ENCODE peak calls at places on chromosomes 3 and 15, in five cellular contexts. F is AG04449, T is HL-60, K is left ventricle myocardium inferior, Z is right cardiac atrium. R is an unnamed sample.

GRCh38 chr15:88238618-88239430 is 17.7 kb downstream of the NTRK3 start:
- DNase-seq in Z (no peak), T (no peak), K (no peak), F (peak; percentile 28), R (peak; percentile 59)

GRCh38 chr3:161171113-161171512 is 50.0 kb upstream of the NMD3 start:
- DNase-seq in Z (peak; percentile 78), K (peak; percentile 60), F (peak; percentile 50), T (no peak), R (peak; percentile 57)

GRCh38 chr15:96583671-96584070 is 253.2 kb downstream of the NR2F2 start:
- DNase-seq in Z (no peak), F (no peak), K (no peak), T (peak; percentile 56), R (no peak)

GRCh38 chr15:60392601-60392985 is 5.2 kb downstream of the ANXA2 start:
- DNase-seq in T (no peak), K (no peak), Z (no peak), F (no peak), R (no peak)

GRCh38 chr3:191959876-191960418 is 499.0 kb downstream of the PYDC2 start:
- DNase-seq in F (no peak), K (no peak), Z (no peak), T (no peak), R (no peak)

GRCh38 chr3:191523099-191523498 is 62.1 kb downstream of the PYDC2 start:
- DNase-seq in T (no peak), K (no peak), F (no peak), Z (no peak), R (no peak)

GRCh38 chr3:52820741-52821140 is 9.7 kb downstream of the ITIH4 start:
- DNase-seq in Z (no peak), K (no peak), T (peak; percentile 32), F (no peak), R (no peak)

GRCh38 chr3:127712881-127713771 is 40.4 kb downstream of the ABTB1 start:
- DNase-seq in T (no peak), Z (peak; percentile 16), K (no peak), F (no peak), R (no peak)

GRCh38 chr3:99648091-99648490 is 9.7 kb downstream of the COL8A1 start:
- DNase-seq in K (no peak), F (no peak), Z (no peak), T (no peak), R (no peak)

GRCh38 chr3:61645148-61645547 is 83.8 kb downstream of the PTPRG start:
- DNase-seq in Z (no peak), T (no peak), K (no peak), F (no peak), R (no peak)

GRCh38 chr15:23038741-23039150 is 623 bp downstream of the TUBGCP5 start:
- DNase-seq in T (no peak), F (no peak), Z (no peak), K (no peak), R (no peak)

GRCh38 chr3:161014997-161015749 is 90.0 kb downstream of the B3GALNT1 start:
- DNase-seq in F (no peak), K (no peak), Z (no peak), T (no peak), R (no peak)

GRCh38 chr3:51862886-51863285 is 1.5 kb downstream of the IQCF2 start:
- DNase-seq in T (no peak), Z (no peak), K (no peak), F (no peak), R (no peak)

GRCh38 chr15:47184405-47185221 is 532.7 kb upstream of the SEMA6D start:
- DNase-seq in T (no peak), Z (peak; percentile 16), K (peak; percentile 17), F (no peak), R (no peak)

GRCh38 chr15:99447497-99448371 is 118.0 kb upstream of the MEF2A start:
- DNase-seq in F (no peak), K (no peak), Z (no peak), T (no peak), R (no peak)

GRCh38 chr3:128343287-128344045 is 123.2 kb downstream of the DNAJB8 start:
- DNase-seq in K (no peak), F (no peak), Z (no peak), T (no peak), R (no peak)

GRCh38 chr3:190371152-190371551 is 16.8 kb upstream of the CLDN16 start:
- DNase-seq in F (no peak), T (no peak), K (no peak), Z (no peak), R (no peak)

GRCh38 chr3:169774186-169774585 is 990 bp downstream of the MYNN start:
- DNase-seq in F (no peak), Z (no peak), K (no peak), T (no peak), R (no peak)

GRCh38 chr15:22257668-22258401 is 177.5 kb downstream of the OR4M2 start:
- DNase-seq in K (no peak), F (no peak), Z (no peak), T (no peak), R (no peak)

GRCh38 chr3:61847784-61848462 is 286.6 kb downstream of the PTPRG start:
- DNase-seq in F (no peak), K (peak; percentile 71), Z (peak; percentile 75), T (no peak), R (no peak)

GRCh38 chr3:108985844-108986243 is 32.2 kb upstream of the GUCA1C start:
- DNase-seq in F (no peak), T (no peak), K (no peak), Z (no peak), R (no peak)

GRCh38 chr15:68495221-68495950 is 63.4 kb upstream of the ITGA11 start:
- DNase-seq in T (no peak), F (no peak), Z (no peak), K (no peak), R (no peak)

GRCh38 chr15:27017168-27017809 is 46.3 kb downstream of the GABRG3 start:
- DNase-seq in F (peak; percentile 17), K (no peak), T (peak; percentile 72), Z (peak; percentile 20), R (peak; percentile 11)

DNA sequence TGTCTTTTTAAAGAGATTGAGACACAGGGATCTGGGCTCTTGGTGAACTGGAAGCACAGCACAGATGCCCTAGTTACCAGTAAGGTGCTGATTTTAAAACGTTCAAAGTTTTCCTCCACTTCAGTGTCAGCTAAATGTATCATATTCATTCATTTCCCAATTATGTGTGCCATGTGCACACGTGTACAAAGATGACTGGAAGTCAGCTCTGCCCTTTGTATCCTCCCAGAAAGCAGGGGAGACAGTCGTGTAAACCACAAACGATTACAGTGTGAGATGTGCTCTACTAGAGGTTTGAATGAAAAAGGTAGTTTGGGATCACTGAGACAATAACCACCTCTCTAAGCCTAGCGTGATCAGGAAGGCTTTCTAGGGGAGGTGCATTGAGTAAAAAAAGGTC is 760 bp downstream of the ZKSCAN7 start:
- DNase-seq in K (no peak), T (no peak), F (no peak), Z (no peak), R (no peak)
- H3K4me3 ChIP-seq in K (peak overlapping the region; percentile 77), T (no peak overlapping the region), F (peak overlapping the region; percentile 66), Z (peak overlapping the region; percentile 80), R (peak overlapping the region; percentile 56)

DNA sequence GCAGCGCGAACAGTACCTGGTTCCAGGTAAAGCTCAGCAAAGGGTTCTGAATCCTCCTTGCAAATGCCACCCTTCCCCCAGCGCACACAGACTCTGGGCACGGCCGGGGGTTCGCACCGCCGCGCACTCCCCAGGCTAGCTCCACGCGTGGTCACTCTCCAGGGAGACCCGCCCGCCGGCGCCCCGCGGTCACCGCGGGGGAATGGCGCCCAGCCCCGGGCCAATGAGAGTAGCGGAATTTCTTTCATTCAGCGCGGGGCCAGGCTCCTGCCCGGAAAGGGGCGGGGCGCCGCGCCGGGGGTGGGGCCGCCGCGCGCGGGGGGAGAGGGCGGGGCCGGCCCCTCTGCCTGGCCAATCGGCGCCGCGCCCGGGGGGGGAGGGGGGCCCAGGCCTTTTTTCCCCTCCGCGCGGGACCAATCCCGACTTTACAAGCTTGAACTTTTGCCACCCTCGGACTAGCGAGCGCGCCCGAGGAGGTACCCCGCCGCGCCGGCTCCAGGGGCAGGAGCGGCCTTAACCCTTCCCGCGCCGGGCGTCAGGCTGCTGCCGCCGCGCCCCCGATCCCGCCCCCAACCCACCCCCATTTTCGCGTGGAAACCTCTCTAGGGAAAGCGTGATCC is 1.1 kb upstream of the SMAD6 start:
- DNase-seq in T (peak; percentile 94), K (peak; percentile 97), F (peak; percentile 62), Z (peak; percentile 97), R (peak; percentile 75)
- H3K4me3 ChIP-seq in T (peak overlapping the region; percentile 62), K (peak overlapping the region; percentile 81), F (peak overlapping the region; percentile 69), Z (peak overlapping the region; percentile 95), R (peak overlapping the region; percentile 60)

GRCh38 chr15:80475572-80475971 is 71.4 kb downstream of the ARNT2 start:
- DNase-seq in Z (no peak), F (no peak), T (no peak), K (no peak), R (no peak)
- H3K4me3 ChIP-seq in Z (no peak overlapping the region), F (no peak overlapping the region), T (no peak overlapping the region), K (no peak overlapping the region), R (no peak overlapping the region)

GRCh38 chr3:42080452-42080872 is 10.7 kb upstream of the TRAK1 start:
- DNase-seq in K (no peak), Z (no peak), T (no peak), F (no peak), R (no peak)
- H3K4me3 ChIP-seq in K (no peak overlapping the region), Z (no peak overlapping the region), T (no peak overlapping the region), F (no peak overlapping the region), R (no peak overlapping the region)

GRCh38 chr3:30637310-30638227 is 31.2 kb downstream of the TGFBR2 start:
- DNase-seq in T (no peak), Z (no peak), F (no peak), K (no peak), R (no peak)
- H3K4me3 ChIP-seq in T (no peak overlapping the region), Z (no peak overlapping the region), F (no peak overlapping the region), K (no peak overlapping the region), R (no peak overlapping the region)

DNA sequence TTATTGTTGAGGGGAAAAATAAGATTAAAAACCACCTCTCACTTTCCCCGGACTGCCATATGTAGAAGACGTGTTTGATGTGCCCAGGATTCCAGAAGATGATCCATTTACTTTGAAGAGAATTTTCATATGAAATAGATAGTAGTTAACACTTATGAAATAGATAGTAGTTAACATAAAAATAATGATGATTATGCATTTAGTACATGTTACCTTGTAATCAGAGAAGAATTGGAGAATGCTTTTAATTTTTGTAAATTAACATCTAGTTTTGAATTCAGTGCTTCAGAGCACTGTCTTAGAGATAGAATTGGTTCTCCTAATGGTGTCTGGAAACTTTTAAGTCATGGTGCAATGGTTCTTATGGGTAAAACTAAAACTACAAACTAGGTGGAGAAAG is 46.1 kb upstream of the CRTC3 start:
- DNase-seq in T (no peak), Z (no peak), K (no peak), F (no peak), R (no peak)
- H3K4me3 ChIP-seq in T (no peak overlapping the region), Z (no peak overlapping the region), K (no peak overlapping the region), F (no peak overlapping the region), R (no peak overlapping the region)

DNA sequence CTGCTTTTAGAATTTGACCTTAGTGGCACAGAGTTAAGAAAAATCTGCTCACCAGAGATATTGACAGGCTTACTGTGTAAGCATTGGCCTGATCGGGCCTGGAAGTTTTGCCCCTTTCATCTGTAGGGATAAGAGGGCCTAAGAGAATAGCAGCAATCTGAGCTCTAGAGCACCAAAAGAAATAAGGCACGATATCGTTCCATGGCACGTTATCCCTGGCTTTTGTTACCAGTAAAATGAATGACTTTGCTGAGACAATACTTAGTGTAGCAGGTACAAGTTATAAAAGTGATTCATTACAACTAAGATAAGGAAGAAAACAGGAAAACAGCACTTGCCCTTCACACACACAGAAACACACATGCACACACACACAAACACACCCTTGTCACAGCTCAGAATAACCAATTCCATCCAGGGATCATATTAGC is 5.0 kb downstream of the THBS1 start:
- DNase-seq in K (no peak), T (no peak), F (peak; percentile 19), Z (no peak), R (peak; percentile 89)
- H3K4me3 ChIP-seq in K (no peak overlapping the region), T (no peak overlapping the region), F (peak overlapping the region; percentile 95), Z (no peak overlapping the region), R (peak overlapping the region; percentile 68)

GRCh38 chr3:182092662-182093262 is 381.0 kb downstream of the SOX2 start:
- DNase-seq in K (no peak), F (no peak), T (no peak), Z (no peak), R (no peak)
- H3K4me3 ChIP-seq in K (no peak overlapping the region), F (no peak overlapping the region), T (no peak overlapping the region), Z (no peak overlapping the region), R (no peak overlapping the region)